ENCODE peak calls at places on chromosomes 6 and 20, in eight cellular contexts. T is NCI-H774; Z is non-pigmented ciliary epithelial cell; X is CD8-positive, alpha-beta memory T cell; J is activated T-cell treated with anti-CD3 and anti-CD28 coated beads, Interleukin-2, amount 50 U/mL, for 72 hours; S is tibial nerve; L is posterior cingulate gyrus; O is heart left ventricle. H is an unnamed sample.

GRCh38 chr20:36461600-36462439 is 79.5 kb upstream of the MYL9 start:
- DNase-seq in T (no peak), O (peak), J (peak), Z (no peak), S (peak), L (no peak), X (peak), H (no peak)

GRCh38 chr20:46509523-46509922 is 3.8 kb downstream of the ZNF334 start:
- DNase-seq in O (no peak), L (no peak), S (no peak), J (no peak), Z (no peak), X (no peak), T (no peak), H (no peak)

GRCh38 chr6:156131221-156131903 is 645.8 kb upstream of the ARID1B start:
- DNase-seq in S (no peak), L (no peak), X (no peak), Z (no peak), T (no peak), O (no peak), J (no peak), H (no peak)

GRCh38 chr20:58669287-58670006 is 18.4 kb downstream of the STX16 start:
- DNase-seq in O (no peak), X (no peak), T (no peak), L (no peak), Z (no peak), J (no peak), S (no peak), H (no peak)

GRCh38 chr6:41705996-41706835 is 29.2 kb downstream of the TFEB start:
- DNase-seq in X (peak), S (peak), L (peak), T (peak), J (peak), Z (no peak), O (peak), H (no peak)

GRCh38 chr6:89640804-89641203 is 2.3 kb upstream of the LYRM2 start:
- DNase-seq in J (no peak), S (no peak), Z (peak), O (no peak), X (no peak), L (no peak), T (no peak), H (peak)

GRCh38 chr6:85008311-85009015 is 244.1 kb upstream of the TBX18 start:
- DNase-seq in X (no peak), S (no peak), T (no peak), O (no peak), Z (peak), L (no peak), J (no peak), H (no peak)

GRCh38 chr6:140058846-140059245 is 684.4 kb upstream of the CITED2 start:
- DNase-seq in L (no peak), S (no peak), X (no peak), O (no peak), Z (no peak), J (no peak), T (no peak), H (no peak)

GRCh38 chr6:121549741-121550140 is 114.3 kb downstream of the GJA1 start:
- DNase-seq in T (no peak), S (no peak), L (no peak), J (no peak), Z (peak), X (no peak), O (no peak), H (peak)

GRCh38 chr6:24064832-24065231 is 61.2 kb upstream of the NRSN1 start:
- DNase-seq in O (no peak), S (no peak), J (no peak), T (no peak), X (no peak), L (no peak), Z (no peak), H (no peak)

GRCh38 chr6:26594730-26595632 is 1.8 kb upstream of the ABT1 start:
- DNase-seq in T (peak), X (no peak), J (peak), Z (peak), O (no peak), L (no peak), S (no peak), H (no peak)

GRCh38 chr6:161407581-161407980 is 133.7 kb upstream of the AGPAT4 start:
- DNase-seq in L (no peak), X (no peak), S (no peak), J (no peak), Z (no peak), O (no peak), T (no peak), H (peak)

GRCh38 chr6:146785001-146785585 is 186.3 kb downstream of the ADGB start:
- DNase-seq in Z (no peak), J (peak), O (no peak), T (peak), S (no peak), X (no peak), L (no peak), H (no peak)

GRCh38 chr6:127879685-127880084 is 21.2 kb downstream of the THEMIS start:
- DNase-seq in L (no peak), T (no peak), Z (no peak), S (no peak), X (peak), O (no peak), J (peak), H (no peak)

GRCh38 chr6:159252955-159253508 is 83.8 kb downstream of the FNDC1 start:
- DNase-seq in L (no peak), T (peak), O (no peak), X (no peak), J (peak), Z (peak), S (no peak), H (peak)

GRCh38 chr6:129340983-129341382 is 369.0 kb downstream of the ARHGAP18 start:
- DNase-seq in O (no peak), S (no peak), Z (peak), T (no peak), J (no peak), L (no peak), X (no peak), H (no peak)

GRCh38 chr6:41200296-41200900 is 551 bp downstream of the TREML2 start:
- DNase-seq in X (peak), T (no peak), L (no peak), J (peak), Z (no peak), O (peak), S (no peak), H (no peak)

GRCh38 chr6:14977747-14978382 is 268.0 kb upstream of the JARID2 start:
- DNase-seq in J (no peak), S (no peak), L (no peak), T (no peak), O (no peak), Z (no peak), X (no peak), H (no peak)

H was measured in retinal pigment epithelial cell.